ENCODE peak calls at places on chromosomes 7 and 10, in seven cellular contexts. One of them, this sample, is unnamed.
A peak's percentile ranks its signal among the peaks of the same experiment; 100 is the strongest.

GRCh38 chr7:44388089-44388970 is 62.9 kb upstream of the CAMK2B start:
- DNase-seq in H1: no peak
- DNase-seq in mesendoderm: no peak
- DNase-seq in H9: peak; percentile 14
- DNase-seq in neuronal stem cell: no peak
- DNase-seq in mesenchymal stem cell: no peak
- DNase-seq in trophoblast cell: no peak
- DNase-seq in this sample: no peak

GRCh38 chr10:13660545-13660920 is 73.8 kb downstream of the PRPF18 start:
- DNase-seq in neuronal stem cell: no peak
- DNase-seq in mesenchymal stem cell: no peak
- DNase-seq in trophoblast cell: no peak
- DNase-seq in mesendoderm: no peak
- DNase-seq in H9: no peak
- DNase-seq in H1: no peak
- DNase-seq in this sample: peak; percentile 41

GRCh38 chr7:98168181-98168903 is 42.9 kb upstream of the BHLHA15 start:
- DNase-seq in H1: peak; percentile 39
- DNase-seq in mesendoderm: peak; percentile 84
- DNase-seq in neuronal stem cell: peak; percentile 67
- DNase-seq in mesenchymal stem cell: peak; percentile 69
- DNase-seq in trophoblast cell: peak; percentile 84
- DNase-seq in H9: peak; percentile 75
- DNase-seq in this sample: peak; percentile 66

GRCh38 chr7:105875505-105875904 is 894 bp downstream of the ATXN7L1 start:
- DNase-seq in trophoblast cell: no peak
- DNase-seq in H9: no peak
- DNase-seq in neuronal stem cell: no peak
- DNase-seq in mesendoderm: no peak
- DNase-seq in mesenchymal stem cell: no peak
- DNase-seq in H1: no peak
- DNase-seq in this sample: no peak

GRCh38 chr10:24463683-24464426 is 254.9 kb downstream of the KIAA1217 start:
- DNase-seq in trophoblast cell: peak; percentile 92
- DNase-seq in mesendoderm: peak; percentile 46
- DNase-seq in H1: no peak
- DNase-seq in mesenchymal stem cell: peak; percentile 87
- DNase-seq in H9: no peak
- DNase-seq in neuronal stem cell: no peak
- DNase-seq in this sample: peak; percentile 98

GRCh38 chr7:69801729-69802688 is 203.7 kb downstream of the AUTS2 start:
- DNase-seq in mesenchymal stem cell: no peak
- DNase-seq in trophoblast cell: peak; percentile 61
- DNase-seq in H9: no peak
- DNase-seq in mesendoderm: peak; percentile 95
- DNase-seq in H1: no peak
- DNase-seq in neuronal stem cell: no peak
- DNase-seq in this sample: no peak

GRCh38 chr7:73885433-73885974 is 24.5 kb downstream of the TMEM270 start:
- DNase-seq in neuronal stem cell: no peak
- DNase-seq in trophoblast cell: no peak
- DNase-seq in H9: no peak
- DNase-seq in mesendoderm: no peak
- DNase-seq in H1: no peak
- DNase-seq in mesenchymal stem cell: no peak
- DNase-seq in this sample: no peak

GRCh38 chr7:44969701-44970494 is 8.9 kb downstream of the MYO1G start:
- DNase-seq in trophoblast cell: no peak
- DNase-seq in neuronal stem cell: no peak
- DNase-seq in mesendoderm: no peak
- DNase-seq in H1: no peak
- DNase-seq in H9: peak; percentile 18
- DNase-seq in mesenchymal stem cell: no peak
- DNase-seq in this sample: no peak

GRCh38 chr10:91813251-91813650 is 15.0 kb downstream of the TNKS2 start:
- DNase-seq in H1: no peak
- DNase-seq in mesendoderm: no peak
- DNase-seq in trophoblast cell: no peak
- DNase-seq in neuronal stem cell: no peak
- DNase-seq in H9: no peak
- DNase-seq in mesenchymal stem cell: no peak
- DNase-seq in this sample: no peak
- H2BK120ac ChIP-seq in H1: no peak overlapping the region
- H2BK120ac ChIP-seq in mesendoderm: no peak overlapping the region
- H2BK120ac ChIP-seq in trophoblast cell: no peak overlapping the region
- H2BK120ac ChIP-seq in neuronal stem cell: no peak overlapping the region
- H2BK120ac ChIP-seq in H9: no peak overlapping the region
- H2BK120ac ChIP-seq in mesenchymal stem cell: no peak overlapping the region
- H2BK120ac ChIP-seq in this sample: no peak overlapping the region

GRCh38 chr7:54080971-54081370 is 461.2 kb upstream of the VSTM2A start:
- DNase-seq in neuronal stem cell: no peak
- DNase-seq in H9: no peak
- DNase-seq in H1: no peak
- DNase-seq in mesenchymal stem cell: no peak
- DNase-seq in mesendoderm: peak; percentile 3
- DNase-seq in trophoblast cell: no peak
- DNase-seq in this sample: no peak
- H4K8ac ChIP-seq in neuronal stem cell: no peak overlapping the region
- H4K8ac ChIP-seq in H9: no peak overlapping the region
- H4K8ac ChIP-seq in H1: no peak overlapping the region
- H4K8ac ChIP-seq in mesenchymal stem cell: no peak overlapping the region
- H4K8ac ChIP-seq in mesendoderm: no peak overlapping the region
- H4K8ac ChIP-seq in trophoblast cell: peak overlapping the region; percentile 16
- H4K8ac ChIP-seq in this sample: no peak overlapping the region

GRCh38 chr10:86304436-86304835 is 62.2 kb downstream of the GRID1 start:
- DNase-seq in trophoblast cell: no peak
- DNase-seq in mesendoderm: no peak
- DNase-seq in H9: peak; percentile 7
- DNase-seq in mesenchymal stem cell: no peak
- DNase-seq in H1: no peak
- DNase-seq in neuronal stem cell: no peak
- DNase-seq in this sample: no peak
- H2BK120ac ChIP-seq in trophoblast cell: no peak overlapping the region
- H2BK120ac ChIP-seq in mesendoderm: no peak overlapping the region
- H2BK120ac ChIP-seq in H9: no peak overlapping the region
- H2BK120ac ChIP-seq in mesenchymal stem cell: no peak overlapping the region
- H2BK120ac ChIP-seq in H1: no peak overlapping the region
- H2BK120ac ChIP-seq in neuronal stem cell: no peak overlapping the region
- H2BK120ac ChIP-seq in this sample: no peak overlapping the region

GRCh38 chr7:122844191-122844988 is 41.9 kb downstream of the CADPS2 start:
- DNase-seq in H1: no peak
- DNase-seq in trophoblast cell: peak; percentile 50
- DNase-seq in H9: no peak
- DNase-seq in neuronal stem cell: no peak
- DNase-seq in mesenchymal stem cell: no peak
- DNase-seq in mesendoderm: no peak
- DNase-seq in this sample: no peak
- H4K8ac ChIP-seq in H1: peak overlapping the region; percentile 74
- H4K8ac ChIP-seq in trophoblast cell: no peak overlapping the region
- H4K8ac ChIP-seq in H9: no peak overlapping the region
- H4K8ac ChIP-seq in neuronal stem cell: no peak overlapping the region
- H4K8ac ChIP-seq in mesenchymal stem cell: no peak overlapping the region
- H4K8ac ChIP-seq in mesendoderm: no peak overlapping the region
- H4K8ac ChIP-seq in this sample: no peak overlapping the region

GRCh38 chr7:81831883-81832282 is 62.0 kb upstream of the HGF start:
- DNase-seq in H9: no peak
- DNase-seq in trophoblast cell: no peak
- DNase-seq in neuronal stem cell: no peak
- DNase-seq in mesendoderm: no peak
- DNase-seq in mesenchymal stem cell: peak; percentile 7
- DNase-seq in H1: no peak
- DNase-seq in this sample: no peak
- H2BK120ac ChIP-seq in H9: no peak overlapping the region
- H2BK120ac ChIP-seq in trophoblast cell: no peak overlapping the region
- H2BK120ac ChIP-seq in neuronal stem cell: no peak overlapping the region
- H2BK120ac ChIP-seq in mesendoderm: no peak overlapping the region
- H2BK120ac ChIP-seq in mesenchymal stem cell: no peak overlapping the region
- H2BK120ac ChIP-seq in H1: no peak overlapping the region
- H2BK120ac ChIP-seq in this sample: no peak overlapping the region

GRCh38 chr10:61329854-61330253 is 123.3 kb downstream of the TMEM26 start:
- DNase-seq in neuronal stem cell: no peak
- DNase-seq in trophoblast cell: no peak
- DNase-seq in H1: no peak
- DNase-seq in mesenchymal stem cell: no peak
- DNase-seq in mesendoderm: no peak
- DNase-seq in H9: no peak
- DNase-seq in this sample: no peak
- H4K8ac ChIP-seq in neuronal stem cell: no peak overlapping the region
- H4K8ac ChIP-seq in trophoblast cell: no peak overlapping the region
- H4K8ac ChIP-seq in H1: no peak overlapping the region
- H4K8ac ChIP-seq in mesenchymal stem cell: no peak overlapping the region
- H4K8ac ChIP-seq in mesendoderm: no peak overlapping the region
- H4K8ac ChIP-seq in H9: no peak overlapping the region
- H4K8ac ChIP-seq in this sample: no peak overlapping the region

GRCh38 chr10:90859321-90859751 is 1.5 kb upstream of the HTR7 start:
- DNase-seq in neuronal stem cell: no peak
- DNase-seq in H9: no peak
- DNase-seq in trophoblast cell: peak; percentile 26
- DNase-seq in H1: no peak
- DNase-seq in mesendoderm: no peak
- DNase-seq in mesenchymal stem cell: peak; percentile 86
- DNase-seq in this sample: peak; percentile 79
- H2BK120ac ChIP-seq in neuronal stem cell: no peak overlapping the region
- H2BK120ac ChIP-seq in H9: no peak overlapping the region
- H2BK120ac ChIP-seq in trophoblast cell: no peak overlapping the region
- H2BK120ac ChIP-seq in H1: no peak overlapping the region
- H2BK120ac ChIP-seq in mesendoderm: no peak overlapping the region
- H2BK120ac ChIP-seq in mesenchymal stem cell: no peak overlapping the region
- H2BK120ac ChIP-seq in this sample: no peak overlapping the region

GRCh38 chr10:106707657-106708056 is 456.8 kb downstream of the SORCS1 start:
- DNase-seq in H9: peak; percentile 38
- DNase-seq in neuronal stem cell: no peak
- DNase-seq in H1: no peak
- DNase-seq in mesenchymal stem cell: no peak
- DNase-seq in trophoblast cell: no peak
- DNase-seq in mesendoderm: peak; percentile 70
- DNase-seq in this sample: no peak
- H4K8ac ChIP-seq in H9: no peak overlapping the region
- H4K8ac ChIP-seq in neuronal stem cell: no peak overlapping the region
- H4K8ac ChIP-seq in H1: no peak overlapping the region
- H4K8ac ChIP-seq in mesenchymal stem cell: no peak overlapping the region
- H4K8ac ChIP-seq in trophoblast cell: no peak overlapping the region
- H4K8ac ChIP-seq in mesendoderm: no peak overlapping the region
- H4K8ac ChIP-seq in this sample: no peak overlapping the region

DNA sequence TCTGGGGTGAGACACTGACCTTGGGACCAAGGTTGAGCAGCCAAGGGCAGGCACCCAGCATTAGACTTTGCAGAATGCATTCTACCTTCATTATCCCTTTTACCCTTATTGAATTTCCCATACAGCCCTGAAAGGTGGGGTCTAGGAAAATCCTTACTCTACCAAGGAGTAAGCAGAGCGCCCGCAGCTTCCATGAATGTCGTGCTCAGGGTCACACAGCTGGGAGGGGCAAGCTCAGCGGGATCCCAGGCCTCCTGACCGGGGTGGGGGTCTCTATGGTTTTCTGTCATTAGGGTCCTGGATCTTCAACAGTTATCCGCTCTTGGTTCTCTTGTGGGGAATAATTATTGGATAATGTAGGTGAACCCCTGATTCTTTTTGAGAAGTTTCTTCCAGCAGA is 30.7 kb upstream of the BTBD16 start:
- DNase-seq in H1: no peak
- DNase-seq in trophoblast cell: no peak
- DNase-seq in neuronal stem cell: no peak
- DNase-seq in mesenchymal stem cell: no peak
- DNase-seq in H9: no peak
- DNase-seq in mesendoderm: no peak
- DNase-seq in this sample: no peak
- H2BK120ac ChIP-seq in H1: no peak overlapping the region
- H2BK120ac ChIP-seq in trophoblast cell: no peak overlapping the region
- H2BK120ac ChIP-seq in neuronal stem cell: no peak overlapping the region
- H2BK120ac ChIP-seq in mesenchymal stem cell: no peak overlapping the region
- H2BK120ac ChIP-seq in H9: no peak overlapping the region
- H2BK120ac ChIP-seq in mesendoderm: no peak overlapping the region
- H2BK120ac ChIP-seq in this sample: no peak overlapping the region

This sample was measured in IMR-90.